ENCODE peak calls at places on chromosome 4, in eight cellular contexts. Y, H, D, K, T, J, B and Q are unnamed samples.

GRCh38 chr4:145618210-145618911 is 824 bp upstream of the MMAA start:
- DNase-seq in Y (peak; percentile 2), H (peak; percentile 28), D (peak; percentile 22), K (peak; percentile 43), T (peak; percentile 26), J (peak; percentile 25), B (peak; percentile 57), Q (peak; percentile 74)

GRCh38 chr4:124964251-124964650 is 251.7 kb upstream of the ANKRD50 start:
- DNase-seq in Y (no peak), H (no peak), D (no peak), K (no peak), T (no peak), J (no peak), B (no peak), Q (no peak)

GRCh38 chr4:176360446-176360845 is 40.7 kb downstream of the SPCS3 start:
- DNase-seq in Y (no peak), H (no peak), D (no peak), K (no peak), T (no peak), J (no peak), B (no peak), Q (no peak)

GRCh38 chr4:99447513-99447912 is 12.4 kb upstream of the ADH7 start:
- DNase-seq in Y (no peak), H (no peak), D (no peak), K (no peak), T (no peak), J (no peak), B (no peak), Q (no peak)

GRCh38 chr4:78720994-78721677 is 55.0 kb upstream of the BMP2K start:
- DNase-seq in Y (no peak), H (no peak), D (no peak), K (no peak), T (peak; percentile 48), J (no peak), B (peak; percentile 62), Q (peak; percentile 93)

GRCh38 chr4:141195095-141195707 is 25.5 kb upstream of the ZNF330 start:
- DNase-seq in Y (no peak), H (no peak), D (no peak), K (no peak), T (no peak), J (no peak), B (no peak), Q (no peak)

GRCh38 chr4:124499266-124499665 is 213.3 kb downstream of the ANKRD50 start:
- DNase-seq in Y (no peak), H (no peak), D (no peak), K (peak; percentile 6), T (no peak), J (no peak), B (no peak), Q (peak; percentile 21)

GRCh38 chr4:78601013-78601412 is 49.4 kb downstream of the ANXA3 start:
- DNase-seq in Y (no peak), H (no peak), D (no peak), K (no peak), T (no peak), J (no peak), B (peak; percentile 51), Q (no peak)

GRCh38 chr4:29553842-29554241 is 1166.3 kb upstream of the PCDH7 start:
- DNase-seq in Y (no peak), H (no peak), D (no peak), K (peak; percentile 3), T (no peak), J (no peak), B (no peak), Q (no peak)

GRCh38 chr4:89497517-89498308 is 190.1 kb upstream of the GPRIN3 start:
- DNase-seq in Y (no peak), H (no peak), D (no peak), K (no peak), T (no peak), J (no peak), B (no peak), Q (no peak)

GRCh38 chr4:172708184-172708583 is 460.4 kb upstream of the GALNT7 start:
- DNase-seq in Y (no peak), H (no peak), D (no peak), K (no peak), T (no peak), J (no peak), B (no peak), Q (peak; percentile 34)

GRCh38 chr4:107564326-107564725 is 155.7 kb downstream of the PAPSS1 start:
- DNase-seq in Y (no peak), H (no peak), D (no peak), K (no peak), T (no peak), J (no peak), B (no peak), Q (no peak)

GRCh38 chr4:4824232-4824631 is 35.2 kb upstream of the MSX1 start:
- DNase-seq in Y (no peak), H (no peak), D (no peak), K (no peak), T (no peak), J (no peak), B (no peak), Q (no peak)

GRCh38 chr4:87624698-87625097 is 16.4 kb downstream of the DSPP start:
- DNase-seq in Y (no peak), H (no peak), D (no peak), K (no peak), T (no peak), J (no peak), B (peak; percentile 2), Q (peak; percentile 49)

GRCh38 chr4:4413373-4413725 is 26.4 kb downstream of the NSG1 start:
- DNase-seq in Y (no peak), H (no peak), D (no peak), K (no peak), T (no peak), J (no peak), B (no peak), Q (no peak)

GRCh38 chr4:181971973-181972372 is 271.2 kb upstream of the TENM3 start:
- DNase-seq in Y (no peak), H (no peak), D (no peak), K (no peak), T (no peak), J (no peak), B (no peak), Q (no peak)

GRCh38 chr4:77819409-77819835 is 254 bp upstream of the CNOT6L start:
- DNase-seq in Y (no peak), H (peak; percentile 89), D (peak; percentile 69), K (no peak), T (peak; percentile 50), J (peak; percentile 9), B (no peak), Q (no peak)

GRCh38 chr4:107993969-107994368 is 4.3 kb downstream of the HADH start:
- DNase-seq in Y (no peak), H (no peak), D (peak; percentile 59), K (no peak), T (no peak), J (no peak), B (peak; percentile 54), Q (peak; percentile 22)

GRCh38 chr4:69489856-69490255 is 5.8 kb downstream of the UGT2B4 start:
- DNase-seq in Y (no peak), H (no peak), D (no peak), K (no peak), T (no peak), J (no peak), B (no peak), Q (no peak)

GRCh38 chr4:8468746-8469535 is 28.4 kb downstream of the TRMT44 start:
- DNase-seq in Y (peak; percentile 29), H (peak; percentile 43), D (peak; percentile 65), K (peak; percentile 9), T (peak; percentile 74), J (peak; percentile 75), B (peak; percentile 75), Q (peak; percentile 65)

GRCh38 chr4:124085561-124086180 is 626.9 kb downstream of the ANKRD50 start:
- DNase-seq in Y (no peak), H (no peak), D (no peak), K (no peak), T (no peak), J (no peak), B (no peak), Q (peak; percentile 89)

GRCh38 chr4:99002274-99002673 is 6.8 kb downstream of the METAP1 start:
- DNase-seq in Y (no peak), H (no peak), D (no peak), K (no peak), T (no peak), J (no peak), B (no peak), Q (no peak)

GRCh38 chr4:141041021-141041476 is 92.2 kb downstream of the RNF150 start:
- DNase-seq in Y (no peak), H (no peak), D (no peak), K (no peak), T (no peak), J (no peak), B (no peak), Q (no peak)

GRCh38 chr4:31755751-31756150 is 1035.6 kb downstream of the PCDH7 start:
- DNase-seq in Y (no peak), H (no peak), D (no peak), K (no peak), T (no peak), J (no peak), B (no peak), Q (no peak)

GRCh38 chr4:111802191-111802590 is 343.1 kb upstream of the FAM241A start:
- DNase-seq in Y (no peak), H (no peak), D (no peak), K (no peak), T (no peak), J (no peak), B (no peak), Q (no peak)